ENCODE peak calls at places on chromosomes 3 and 15, in five cellular contexts. S, M, V, X and R are unnamed samples.
A peak's percentile ranks its signal among the peaks of the same experiment; 100 is the strongest.

GRCh38 chr3:179768080-179768479 is 115.2 kb downstream of the USP13 start:
- DNase-seq in X (peak; percentile 64), V (peak; percentile 70), S (no peak), M (peak; percentile 26), R (no peak)

GRCh38 chr3:40546811-40547210 is 22.1 kb downstream of the ZNF621 start:
- DNase-seq in M (no peak), V (peak; percentile 70), X (peak; percentile 59), S (no peak), R (no peak)

GRCh38 chr3:14289590-14290453 is 111.2 kb downstream of the LSM3 start:
- DNase-seq in V (peak; percentile 96), S (no peak), X (peak; percentile 82), M (no peak), R (no peak)

GRCh38 chr3:42541079-42541478 is 38.6 kb downstream of the VIPR1 start:
- DNase-seq in X (no peak), M (no peak), V (no peak), S (no peak), R (no peak)

GRCh38 chr15:51023499-51023898 is 71.2 kb downstream of the TNFAIP8L3 start:
- DNase-seq in S (no peak), M (no peak), X (no peak), V (no peak), R (no peak)

GRCh38 chr15:84760219-84760618 is 11.8 kb downstream of the ZNF592 start:
- DNase-seq in V (no peak), S (no peak), M (no peak), X (no peak), R (no peak)

GRCh38 chr15:51135276-51135675 is 40.6 kb upstream of the TNFAIP8L3 start:
- DNase-seq in X (no peak), S (no peak), V (no peak), M (no peak), R (no peak)

GRCh38 chr15:88997531-88997930 is 84.4 kb upstream of the MFGE8 start:
- DNase-seq in M (no peak), S (no peak), V (no peak), X (no peak), R (no peak)

GRCh38 chr3:177154733-177155132 is 42.5 kb downstream of the TBL1XR1 start:
- DNase-seq in M (no peak), V (no peak), S (no peak), X (no peak), R (no peak)

GRCh38 chr15:47066386-47066785 is 650.9 kb upstream of the SEMA6D start:
- DNase-seq in S (no peak), X (no peak), V (no peak), M (no peak), R (no peak)

GRCh38 chr3:108054935-108055334 is 35.9 kb downstream of the CD47 start:
- DNase-seq in S (no peak), V (no peak), X (no peak), M (no peak), R (no peak)

GRCh38 chr3:13878711-13879101 is 1.2 kb downstream of the WNT7A start:
- DNase-seq in V (no peak), M (no peak), S (no peak), X (no peak), R (no peak)

GRCh38 chr3:72487078-72487765 is 361.0 kb downstream of the SHQ1 start:
- DNase-seq in V (peak; percentile 85), M (peak; percentile 13), S (no peak), X (peak; percentile 82), R (no peak)

GRCh38 chr3:154364849-154365248 is 40.6 kb upstream of the DHX36 start:
- DNase-seq in X (peak; percentile 52), V (no peak), S (no peak), M (no peak), R (no peak)

GRCh38 chr3:24985631-24986030 is 442.4 kb upstream of the RARB start:
- DNase-seq in X (no peak), S (no peak), V (no peak), M (no peak), R (no peak)

GRCh38 chr15:28096411-28096719 is 2.8 kb downstream of the OCA2 start:
- DNase-seq in V (no peak), S (no peak), X (no peak), M (no peak), R (no peak)

GRCh38 chr3:195475614-195476013 is 32.8 kb upstream of the ACAP2 start:
- DNase-seq in V (no peak), X (no peak), S (no peak), M (no peak), R (no peak)

GRCh38 chr3:37024820-37025405 is 31.6 kb downstream of the MLH1 start:
- DNase-seq in X (no peak), V (no peak), S (no peak), M (no peak), R (no peak)

GRCh38 chr3:106161236-106161635 is 292.4 kb upstream of the CBLB start:
- DNase-seq in S (no peak), V (no peak), M (no peak), X (no peak), R (no peak)

GRCh38 chr3:31364711-31365110 is 168.0 kb upstream of the STT3B start:
- DNase-seq in V (peak; percentile 75), X (no peak), S (no peak), M (no peak), R (no peak)

GRCh38 chr3:177904661-177905060 is 631.6 kb upstream of the KCNMB2 start:
- DNase-seq in V (peak; percentile 59), S (no peak), M (no peak), X (no peak), R (no peak)

GRCh38 chr15:37208475-37209363 is 108.4 kb upstream of the MEIS2 start:
- DNase-seq in X (no peak), M (no peak), S (no peak), V (no peak), R (no peak)

GRCh38 chr3:66572090-66572632 is 71.3 kb upstream of the LRIG1 start:
- DNase-seq in S (no peak), M (no peak), V (no peak), X (no peak), R (no peak)

GRCh38 chr3:13548696-13549512 is at the start of gene FBLN2:
- DNase-seq in M (peak; percentile 84), S (no peak), V (no peak), X (peak; percentile 83), R (no peak)

GRCh38 chr15:57692709-57693108 is 13.8 kb upstream of the POLR2M start:
- DNase-seq in M (no peak), V (peak; percentile 12), X (no peak), S (no peak), R (no peak)

GRCh38 chr15:76935620-76936019 is 4.1 kb downstream of the RCN2 start:
- DNase-seq in V (no peak), M (no peak), S (no peak), X (no peak), R (no peak)

GRCh38 chr15:74335396-74335795 is 32.0 kb downstream of the CYP11A1 start:
- DNase-seq in V (no peak), X (no peak), S (no peak), M (no peak), R (no peak)

GRCh38 chr3:151154566-151154965 is 48.5 kb downstream of the GPR171 start:
- DNase-seq in S (no peak), M (no peak), X (no peak), V (no peak), R (no peak)

GRCh38 chr15:50210462-50211264 is 28.7 kb downstream of the SLC27A2 start:
- DNase-seq in S (no peak), X (peak; percentile 77), V (no peak), M (no peak), R (no peak)

GRCh38 chr3:117302448-117302847 is 592.9 kb downstream of the TUSC7 start:
- DNase-seq in S (no peak), M (no peak), X (no peak), V (peak; percentile 4), R (no peak)

GRCh38 chr3:31634485-31634884 is 101.8 kb downstream of the STT3B start:
- DNase-seq in M (no peak), V (peak; percentile 70), X (no peak), S (no peak), R (no peak)

GRCh38 chr3:112640864-112641751 is at the start of gene CCDC80:
- DNase-seq in M (peak; percentile 59), V (peak; percentile 94), X (peak; percentile 63), S (no peak), R (no peak)

GRCh38 chr3:58576716-58577115 is 475 bp downstream of the FAM107A start:
- DNase-seq in V (no peak), M (no peak), X (no peak), S (no peak), R (no peak)

GRCh38 chr15:61227269-61228024 is 1.7 kb downstream of the RORA start:
- DNase-seq in X (peak; percentile 35), V (peak; percentile 50), M (peak; percentile 34), S (no peak), R (no peak)

GRCh38 chr3:45907769-45908705 is 21.7 kb downstream of the CCR9 start:
- DNase-seq in S (no peak), V (peak; percentile 83), X (peak; percentile 64), M (no peak), R (peak; percentile 12)